ENCODE peak calls at places on chromosomes 16 and 17, in five cellular contexts. One of them, this sample, is unnamed.

GRCh38 chr16:534089-534635 is 6.7 kb downstream of the CAPN15 start:
- DNase-seq in astrocyte: no peak
- DNase-seq in RWPE1: no peak
- DNase-seq in left ventricle myocardium inferior: no peak
- DNase-seq in GM23248: no peak
- DNase-seq in this sample: no peak

GRCh38 chr17:60439501-60439900 is 17.2 kb downstream of the CHCT1 start:
- DNase-seq in astrocyte: peak; percentile 29
- DNase-seq in RWPE1: no peak
- DNase-seq in left ventricle myocardium inferior: no peak
- DNase-seq in GM23248: peak; percentile 61
- DNase-seq in this sample: no peak

GRCh38 chr16:57950382-57950781 is 20.5 kb downstream of the CNGB1 start:
- DNase-seq in astrocyte: no peak
- DNase-seq in RWPE1: no peak
- DNase-seq in left ventricle myocardium inferior: no peak
- DNase-seq in GM23248: no peak
- DNase-seq in this sample: no peak

GRCh38 chr16:23408242-23409201 is 44.5 kb downstream of the COG7 start:
- DNase-seq in astrocyte: peak; percentile 64
- DNase-seq in RWPE1: no peak
- DNase-seq in left ventricle myocardium inferior: peak; percentile 49
- DNase-seq in GM23248: peak; percentile 78
- DNase-seq in this sample: no peak

GRCh38 chr17:27571563-27572129 is 59.3 kb upstream of the LGALS9 start:
- DNase-seq in astrocyte: no peak
- DNase-seq in RWPE1: no peak
- DNase-seq in left ventricle myocardium inferior: no peak
- DNase-seq in GM23248: no peak
- DNase-seq in this sample: no peak

GRCh38 chr17:50361561-50362480 is 11.2 kb downstream of the MRPL27 start:
- DNase-seq in astrocyte: peak; percentile 36
- DNase-seq in RWPE1: no peak
- DNase-seq in left ventricle myocardium inferior: no peak
- DNase-seq in GM23248: peak; percentile 85
- DNase-seq in this sample: peak; percentile 75

GRCh38 chr16:69865701-69866100 is 85.4 kb upstream of the CLEC18A start:
- DNase-seq in astrocyte: peak; percentile 95
- DNase-seq in RWPE1: no peak
- DNase-seq in left ventricle myocardium inferior: peak; percentile 27
- DNase-seq in GM23248: peak; percentile 61
- DNase-seq in this sample: no peak

GRCh38 chr17:14427914-14428639 is 127.2 kb downstream of the HS3ST3B1 start:
- DNase-seq in astrocyte: no peak
- DNase-seq in RWPE1: no peak
- DNase-seq in left ventricle myocardium inferior: no peak
- DNase-seq in GM23248: no peak
- DNase-seq in this sample: no peak

GRCh38 chr17:30808785-30809286 is 15.7 kb downstream of the CRLF3 start:
- DNase-seq in astrocyte: no peak
- DNase-seq in RWPE1: no peak
- DNase-seq in left ventricle myocardium inferior: no peak
- DNase-seq in GM23248: no peak
- DNase-seq in this sample: no peak

GRCh38 chr17:75703591-75703990 is 17.7 kb upstream of the ITGB4 start:
- DNase-seq in astrocyte: no peak
- DNase-seq in RWPE1: no peak
- DNase-seq in left ventricle myocardium inferior: no peak
- DNase-seq in GM23248: peak; percentile 40
- DNase-seq in this sample: no peak

GRCh38 chr16:20175358-20175757 is 101.7 kb upstream of the GPR139 start:
- DNase-seq in astrocyte: no peak
- DNase-seq in RWPE1: no peak
- DNase-seq in left ventricle myocardium inferior: no peak
- DNase-seq in GM23248: no peak
- DNase-seq in this sample: no peak

GRCh38 chr16:3086596-3087242 is 12.4 kb downstream of the ZSCAN10 start:
- DNase-seq in astrocyte: no peak
- DNase-seq in RWPE1: no peak
- DNase-seq in left ventricle myocardium inferior: no peak
- DNase-seq in GM23248: no peak
- DNase-seq in this sample: no peak

GRCh38 chr17:21282231-21282630 is 2.3 kb upstream of the MAP2K3 start:
- DNase-seq in astrocyte: peak; percentile 95
- DNase-seq in RWPE1: peak; percentile 87
- DNase-seq in left ventricle myocardium inferior: no peak
- DNase-seq in GM23248: peak; percentile 100
- DNase-seq in this sample: no peak

GRCh38 chr17:65417406-65418221 is 143.8 kb downstream of the AXIN2 start:
- DNase-seq in astrocyte: no peak
- DNase-seq in RWPE1: no peak
- DNase-seq in left ventricle myocardium inferior: no peak
- DNase-seq in GM23248: peak; percentile 25
- DNase-seq in this sample: no peak

GRCh38 chr17:19365833-19366636 is 3.5 kb upstream of the B9D1 start:
- DNase-seq in astrocyte: no peak
- DNase-seq in RWPE1: no peak
- DNase-seq in left ventricle myocardium inferior: no peak
- DNase-seq in GM23248: no peak
- DNase-seq in this sample: no peak

GRCh38 chr17:76793775-76794174 is 55.9 kb downstream of the MFSD11 start:
- DNase-seq in astrocyte: peak; percentile 6
- DNase-seq in RWPE1: no peak
- DNase-seq in left ventricle myocardium inferior: no peak
- DNase-seq in GM23248: peak; percentile 40
- DNase-seq in this sample: no peak

DNA sequence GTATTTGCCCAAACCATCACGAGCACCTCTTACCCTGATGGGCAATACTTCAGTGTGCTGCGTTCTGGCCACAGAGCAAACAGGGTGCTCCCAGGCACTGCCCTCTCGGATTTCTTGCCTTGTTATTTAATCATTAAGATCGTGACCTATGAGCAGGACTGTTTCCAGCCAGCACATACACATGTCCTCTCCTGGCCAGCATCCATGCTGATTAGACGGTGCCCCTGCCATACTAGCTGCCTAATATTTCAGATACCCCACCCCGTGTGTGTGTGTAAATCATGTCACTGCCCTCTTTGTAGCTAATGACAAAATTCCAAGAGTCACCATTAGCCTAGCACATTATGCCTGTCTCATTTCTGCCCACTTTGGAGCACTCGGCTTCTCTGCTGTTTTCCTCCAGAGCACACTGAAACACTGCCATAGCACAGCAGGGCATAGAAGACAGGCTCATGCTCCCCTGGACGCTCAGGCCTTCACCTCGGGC is 1.0 kb upstream of the C16orf95 start:
- DNase-seq in astrocyte: no peak
- DNase-seq in RWPE1: no peak
- DNase-seq in left ventricle myocardium inferior: no peak
- DNase-seq in GM23248: peak; percentile 50
- DNase-seq in this sample: no peak
- H3K27ac ChIP-seq in astrocyte: peak overlapping the region; percentile 94
- H3K27ac ChIP-seq in RWPE1: peak overlapping the region; percentile 96
- H3K27ac ChIP-seq in left ventricle myocardium inferior: peak overlapping the region; percentile 99
- H3K27ac ChIP-seq in GM23248: peak overlapping the region; percentile 88
- H3K27ac ChIP-seq in this sample: peak overlapping the region; percentile 94

DNA sequence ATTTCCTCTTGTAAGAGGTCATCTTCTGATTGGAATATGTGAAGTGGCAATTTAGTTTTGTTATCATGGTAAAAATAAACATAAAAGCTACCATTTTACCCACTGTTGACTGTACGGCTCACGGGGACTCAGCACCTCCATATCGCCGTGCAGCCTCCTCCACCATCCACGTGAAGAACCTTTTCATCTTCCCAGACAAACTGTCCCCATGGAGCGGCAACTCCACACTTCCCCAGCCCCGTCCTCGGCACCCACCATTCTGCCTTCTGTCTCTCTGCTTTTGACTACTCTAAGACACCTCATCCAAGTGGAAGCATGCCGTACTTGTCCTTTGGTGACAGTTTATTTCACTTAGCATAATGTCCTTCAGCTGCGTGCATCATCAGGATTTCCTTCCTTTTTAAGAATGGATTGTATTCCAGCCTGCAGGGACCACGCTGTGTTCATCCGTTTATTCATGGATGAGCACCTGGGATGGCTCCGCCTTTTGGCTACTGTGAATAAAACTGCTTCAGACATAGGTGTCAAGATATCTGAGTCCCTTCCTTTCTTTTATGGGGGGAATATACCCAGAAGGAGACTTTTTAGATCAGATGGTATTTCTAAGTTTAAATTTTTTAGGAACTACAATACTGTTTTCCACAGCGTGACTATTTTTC is 14.3 kb downstream of the FBXO31 start:
- DNase-seq in astrocyte: no peak
- DNase-seq in RWPE1: no peak
- DNase-seq in left ventricle myocardium inferior: no peak
- DNase-seq in GM23248: no peak
- DNase-seq in this sample: no peak
- H3K27ac ChIP-seq in astrocyte: no peak overlapping the region
- H3K27ac ChIP-seq in RWPE1: no peak overlapping the region
- H3K27ac ChIP-seq in left ventricle myocardium inferior: peak overlapping the region; percentile 59
- H3K27ac ChIP-seq in GM23248: no peak overlapping the region
- H3K27ac ChIP-seq in this sample: no peak overlapping the region

GRCh38 chr17:71902931-71903506 is 217.8 kb upstream of the SOX9 start:
- DNase-seq in astrocyte: peak; percentile 52
- DNase-seq in RWPE1: peak; percentile 5
- DNase-seq in left ventricle myocardium inferior: no peak
- DNase-seq in GM23248: peak; percentile 58
- DNase-seq in this sample: no peak

GRCh38 chr17:71900830-71901229 is 220.0 kb upstream of the SOX9 start:
- DNase-seq in astrocyte: peak; percentile 68
- DNase-seq in RWPE1: peak; percentile 91
- DNase-seq in left ventricle myocardium inferior: no peak
- DNase-seq in GM23248: peak; percentile 67
- DNase-seq in this sample: no peak

GRCh38 chr17:71910002-71910401 is 210.8 kb upstream of the SOX9 start:
- DNase-seq in astrocyte: no peak
- DNase-seq in RWPE1: no peak
- DNase-seq in left ventricle myocardium inferior: no peak
- DNase-seq in GM23248: no peak
- DNase-seq in this sample: no peak

GRCh38 chr17:71909155-71909554 is 211.7 kb upstream of the SOX9 start:
- DNase-seq in astrocyte: no peak
- DNase-seq in RWPE1: no peak
- DNase-seq in left ventricle myocardium inferior: no peak
- DNase-seq in GM23248: no peak
- DNase-seq in this sample: no peak

GRCh38 chr17:71905632-71906031 is 215.2 kb upstream of the SOX9 start:
- DNase-seq in astrocyte: no peak
- DNase-seq in RWPE1: no peak
- DNase-seq in left ventricle myocardium inferior: no peak
- DNase-seq in GM23248: no peak
- DNase-seq in this sample: no peak
- H3K27ac ChIP-seq in astrocyte: no peak overlapping the region
- H3K27ac ChIP-seq in RWPE1: no peak overlapping the region
- H3K27ac ChIP-seq in left ventricle myocardium inferior: no peak overlapping the region
- H3K27ac ChIP-seq in GM23248: no peak overlapping the region
- H3K27ac ChIP-seq in this sample: no peak overlapping the region

GRCh38 chr17:8696951-8697745 is 47.5 kb downstream of the CCDC42 start:
- DNase-seq in astrocyte: peak; percentile 98
- DNase-seq in RWPE1: no peak
- DNase-seq in left ventricle myocardium inferior: no peak
- DNase-seq in GM23248: no peak
- DNase-seq in this sample: no peak

GRCh38 chr17:8695916-8696415 is 48.7 kb downstream of the CCDC42 start:
- DNase-seq in astrocyte: peak; percentile 36
- DNase-seq in RWPE1: no peak
- DNase-seq in left ventricle myocardium inferior: no peak
- DNase-seq in GM23248: no peak
- DNase-seq in this sample: no peak

GRCh38 chr17:8696456-8696855 is 48.2 kb downstream of the CCDC42 start:
- DNase-seq in astrocyte: peak; percentile 55
- DNase-seq in RWPE1: no peak
- DNase-seq in left ventricle myocardium inferior: no peak
- DNase-seq in GM23248: no peak
- DNase-seq in this sample: no peak

GRCh38 chr17:8700546-8700945 is 44.1 kb downstream of the CCDC42 start:
- DNase-seq in astrocyte: no peak
- DNase-seq in RWPE1: no peak
- DNase-seq in left ventricle myocardium inferior: no peak
- DNase-seq in GM23248: no peak
- DNase-seq in this sample: no peak

DNA sequence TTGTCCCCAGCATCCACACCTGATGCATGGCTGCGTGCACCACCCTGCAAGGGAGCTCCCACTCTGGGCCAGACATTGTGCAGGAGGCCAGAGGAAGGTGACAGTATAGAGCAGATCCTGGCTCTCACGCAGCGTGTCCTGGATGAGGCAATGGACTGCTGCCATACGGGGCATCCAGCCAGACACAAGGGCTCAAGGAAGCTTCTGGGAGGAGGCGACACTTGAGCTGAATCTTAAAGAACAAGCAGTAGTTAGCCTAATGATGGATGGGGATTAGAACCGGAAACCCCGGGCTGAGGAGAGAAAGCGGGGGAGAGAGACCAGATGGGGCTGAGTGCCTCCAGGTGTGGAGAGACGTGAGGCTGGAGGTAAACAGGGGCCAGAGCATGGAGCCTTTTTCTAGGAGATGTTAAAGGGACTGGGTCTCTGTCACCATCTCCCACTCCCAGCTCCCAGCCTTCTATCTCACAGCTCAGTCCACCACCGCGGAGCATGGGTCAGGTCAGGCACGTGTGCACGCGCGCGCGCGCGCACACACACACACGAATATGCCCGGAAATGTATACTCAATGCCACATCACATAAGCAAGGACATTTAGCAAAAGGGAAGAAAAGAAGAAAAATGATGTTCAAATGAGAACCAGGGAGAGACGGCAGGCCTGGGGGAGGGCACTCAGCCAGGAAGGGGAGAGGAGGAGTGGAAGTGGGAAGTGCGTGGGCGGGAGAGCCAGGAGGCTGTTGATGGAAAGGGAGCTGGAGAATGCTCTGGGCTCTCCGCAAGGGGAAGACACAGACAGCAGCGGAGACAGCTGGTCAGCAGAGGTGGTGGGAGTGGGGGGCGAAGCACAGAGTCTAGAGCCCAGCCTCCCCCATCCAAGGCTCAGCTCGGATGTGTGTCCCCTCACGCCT is 46.2 kb downstream of the CCDC42 start:
- DNase-seq in astrocyte: peak; percentile 82
- DNase-seq in RWPE1: no peak
- DNase-seq in left ventricle myocardium inferior: peak; percentile 50
- DNase-seq in GM23248: peak; percentile 77
- DNase-seq in this sample: peak; percentile 75
- H3K27ac ChIP-seq in astrocyte: peak overlapping the region; percentile 77
- H3K27ac ChIP-seq in RWPE1: no peak overlapping the region
- H3K27ac ChIP-seq in left ventricle myocardium inferior: no peak overlapping the region
- H3K27ac ChIP-seq in GM23248: no peak overlapping the region
- H3K27ac ChIP-seq in this sample: no peak overlapping the region